ENCODE peak calls at places on chromosomes 1 and 21, in seven cellular contexts. L is stomach, G is SJSA1, O is aorta, A is GM23338, J is AG04450, U is H9. I is an unnamed sample.

GRCh38 chr1:230632273-230632873 is 9.9 kb upstream of the COG2 start:
- DNase-seq in L (peak; percentile 32), G (no peak), O (no peak), A (peak; percentile 76), J (no peak), U (peak; percentile 60), I (peak; percentile 75)

GRCh38 chr1:183022202-183023145 is 746 bp upstream of the LAMC1 start:
- DNase-seq in L (peak; percentile 82), G (peak; percentile 92), O (peak; percentile 90), A (peak; percentile 58), J (peak; percentile 95), U (peak; percentile 87), I (peak; percentile 92)

GRCh38 chr1:78176448-78176847 is 130.7 kb downstream of the GIPC2 start:
- DNase-seq in L (no peak), G (peak; percentile 10), O (no peak), A (no peak), J (peak; percentile 69), U (no peak), I (no peak)

GRCh38 chr1:35557118-35557610 is at the start of gene KIAA0319L:
- DNase-seq in L (peak; percentile 88), G (peak; percentile 98), O (peak; percentile 96), A (peak; percentile 87), J (no peak), U (peak; percentile 93), I (peak; percentile 90)

GRCh38 chr1:221268295-221268694 is 389.1 kb downstream of the HLX start:
- DNase-seq in L (no peak), G (peak; percentile 15), O (no peak), A (no peak), J (peak; percentile 70), U (no peak), I (no peak)

GRCh38 chr1:7642781-7643180 is 128.3 kb upstream of the VAMP3 start:
- DNase-seq in L (no peak), G (no peak), O (no peak), A (peak; percentile 43), J (no peak), U (no peak), I (no peak)

GRCh38 chr1:79005945-79006344 is 585 bp downstream of the ADGRL4 start:
- DNase-seq in L (no peak), G (no peak), O (no peak), A (peak; percentile 2), J (no peak), U (no peak), I (no peak)

GRCh38 chr1:15684468-15685283 is 556 bp downstream of the PLEKHM2 start:
- DNase-seq in L (peak; percentile 51), G (peak; percentile 59), O (peak; percentile 82), A (peak; percentile 54), J (no peak), U (peak; percentile 38), I (peak; percentile 81)

GRCh38 chr21:10272216-10272615 is 249.2 kb upstream of the TPTE start:
- DNase-seq in L (no peak), G (peak; percentile 26), O (peak; percentile 61), A (no peak), J (no peak), U (no peak), I (peak; percentile 21)

GRCh38 chr1:29122662-29122986 is 1.1 kb downstream of the TMEM200B start:
- DNase-seq in L (peak; percentile 49), G (no peak), O (peak; percentile 94), A (peak; percentile 53), J (peak; percentile 43), U (no peak), I (peak; percentile 82)

GRCh38 chr1:154870734-154871133 is 653 bp upstream of the KCNN3 start:
- DNase-seq in L (no peak), G (no peak), O (no peak), A (no peak), J (no peak), U (no peak), I (no peak)

GRCh38 chr1:154870117-154870571 is at the start of gene KCNN3:
- DNase-seq in L (peak; percentile 94), G (peak; percentile 81), O (peak; percentile 97), A (peak; percentile 99), J (peak; percentile 46), U (peak; percentile 97), I (peak; percentile 99)

GRCh38 chr1:154869351-154870116 is 547 bp downstream of the KCNN3 start:
- DNase-seq in L (no peak), G (no peak), O (peak; percentile 80), A (no peak), J (no peak), U (no peak), I (peak; percentile 57)

GRCh38 chr1:154873321-154873950 is 3.4 kb upstream of the KCNN3 start:
- DNase-seq in L (no peak), G (no peak), O (peak; percentile 26), A (no peak), J (no peak), U (peak; percentile 2), I (no peak)

GRCh38 chr1:154871374-154871773 is 1.3 kb upstream of the KCNN3 start:
- DNase-seq in L (peak; percentile 32), G (no peak), O (peak; percentile 2), A (no peak), J (no peak), U (peak; percentile 21), I (peak; percentile 41)
- H3K27me3 ChIP-seq in L (peaks cover 37% of the 10 kb centered on the region), G (peaks cover 30% of the 10 kb centered on the region), O (no peaks in the 10 kb centered on the region), A (peaks cover 21% of the 10 kb centered on the region), J (peaks cover 51% of the 10 kb centered on the region), U (peaks cover 4% of the 10 kb centered on the region), I (peaks cover 23% of the 10 kb centered on the region)

GRCh38 chr1:75136921-75137641 is 2.9 kb downstream of the LHX8 start:
- DNase-seq in L (no peak), G (peak; percentile 77), O (no peak), A (peak; percentile 43), J (no peak), U (no peak), I (peak; percentile 65)
- H3K27me3 ChIP-seq in L (peaks cover 55% of the 10 kb centered on the region), G (no peaks in the 10 kb centered on the region), O (no peaks in the 10 kb centered on the region), A (peaks cover 86% of the 10 kb centered on the region), J (peaks cover 57% of the 10 kb centered on the region), U (peaks cover 39% of the 10 kb centered on the region), I (peaks cover 100% of the 10 kb centered on the region)

GRCh38 chr1:110610741-110611286 is 4.7 kb upstream of the KCNA2 start:
- DNase-seq in L (no peak), G (no peak), O (no peak), A (no peak), J (no peak), U (no peak), I (no peak)
- H3K27me3 ChIP-seq in L (peaks cover 36% of the 10 kb centered on the region), G (peaks cover 54% of the 10 kb centered on the region), O (no peaks in the 10 kb centered on the region), A (peaks cover 75% of the 10 kb centered on the region), J (peaks cover 35% of the 10 kb centered on the region), U (peaks cover 37% of the 10 kb centered on the region), I (peaks cover 95% of the 10 kb centered on the region)

GRCh38 chr1:167456926-167457325 is 61.4 kb downstream of the CD247 start:
- DNase-seq in L (no peak), G (no peak), O (no peak), A (no peak), J (no peak), U (no peak), I (no peak)

GRCh38 chr1:167454304-167454928 is 63.9 kb downstream of the CD247 start:
- DNase-seq in L (no peak), G (no peak), O (no peak), A (peak; percentile 75), J (no peak), U (peak; percentile 66), I (no peak)

GRCh38 chr1:167455786-167456446 is 62.4 kb downstream of the CD247 start:
- DNase-seq in L (peak; percentile 37), G (no peak), O (no peak), A (peak; percentile 62), J (no peak), U (peak; percentile 65), I (peak; percentile 84)

GRCh38 chr1:167456500-167456899 is 61.8 kb downstream of the CD247 start:
- DNase-seq in L (no peak), G (no peak), O (no peak), A (no peak), J (no peak), U (no peak), I (no peak)

DNA sequence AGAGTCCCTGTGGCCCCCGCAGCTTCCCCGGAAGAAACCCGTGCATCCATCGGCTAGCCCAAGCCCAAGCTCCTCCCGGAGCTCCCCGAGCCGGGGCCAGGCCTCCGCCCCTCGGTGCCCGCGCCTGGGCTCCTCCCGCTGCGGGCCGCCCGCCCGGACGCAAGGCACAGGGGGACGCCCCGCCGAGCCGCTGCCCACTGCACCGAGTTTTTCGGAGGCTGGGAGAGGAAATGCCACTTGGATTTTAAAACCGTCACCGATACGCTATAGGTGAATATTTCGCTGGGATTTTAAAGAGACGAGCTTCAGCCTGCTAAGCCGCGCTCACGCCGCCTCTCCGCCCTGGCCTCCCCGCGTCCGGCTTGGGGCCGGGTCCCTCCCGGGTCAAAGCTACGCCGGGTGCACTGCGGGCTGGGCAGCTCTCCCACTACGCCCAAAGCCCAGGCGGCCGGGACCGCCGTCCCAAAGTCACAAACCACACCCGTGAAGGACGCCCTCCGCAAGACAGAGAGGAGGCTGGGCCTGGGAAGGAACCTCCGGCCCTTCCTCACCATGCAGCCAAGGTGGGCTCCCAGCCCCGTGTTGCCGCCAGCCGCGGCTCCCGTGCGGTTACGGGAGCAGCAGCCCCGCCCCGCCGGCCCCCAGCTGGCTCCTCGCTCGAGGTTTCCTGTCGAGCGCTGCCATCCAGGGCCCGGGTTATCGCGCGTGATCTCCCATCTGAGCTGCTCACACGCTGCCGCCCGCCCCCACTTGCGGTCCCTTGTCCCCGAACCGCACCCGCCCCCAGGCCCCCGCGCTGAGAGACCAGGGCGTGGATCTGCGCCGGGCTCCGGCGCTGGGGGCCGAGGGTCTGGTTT is 63.2 kb downstream of the CD247 start:
- DNase-seq in L (peak; percentile 69), G (peak; percentile 45), O (peak; percentile 89), A (peak; percentile 72), J (no peak), U (peak; percentile 58), I (peak; percentile 85)
- H3K27me3 ChIP-seq in L (no peaks in the 10 kb centered on the region), G (no peaks in the 10 kb centered on the region), O (no peaks in the 10 kb centered on the region), A (peaks cover 49% of the 10 kb centered on the region), J (peaks cover 24% of the 10 kb centered on the region), U (peaks cover 8% of the 10 kb centered on the region), I (peaks cover 36% of the 10 kb centered on the region)

GRCh38 chr1:170714163-170714562 is 50.2 kb downstream of the PRRX1 start:
- DNase-seq in L (no peak), G (no peak), O (no peak), A (no peak), J (no peak), U (no peak), I (no peak)
- H3K27me3 ChIP-seq in L (no peaks in the 10 kb centered on the region), G (no peaks in the 10 kb centered on the region), O (no peaks in the 10 kb centered on the region), A (no peaks in the 10 kb centered on the region), J (no peaks in the 10 kb centered on the region), U (no peaks in the 10 kb centered on the region), I (no peaks in the 10 kb centered on the region)

GRCh38 chr1:98045211-98046030 is 124.6 kb upstream of the DPYD start:
- DNase-seq in L (peak; percentile 23), G (peak; percentile 21), O (peak; percentile 67), A (peak; percentile 59), J (no peak), U (peak; percentile 47), I (peak; percentile 66)
- H3K27me3 ChIP-seq in L (peaks cover 58% of the 10 kb centered on the region), G (no peaks in the 10 kb centered on the region), O (no peaks in the 10 kb centered on the region), A (peaks cover 88% of the 10 kb centered on the region), J (no peaks in the 10 kb centered on the region), U (peaks cover 46% of the 10 kb centered on the region), I (peaks cover 84% of the 10 kb centered on the region)